ENCODE peak calls at places on chromosomes 11 and 22, in five cellular contexts. One of them, this sample, is unnamed.

GRCh38 chr11:67022341-67022933 is 497 bp upstream of the SYT12 start:
- DNase-seq in kidney epithelial cell: peak; percentile 63
- DNase-seq in tibial nerve: no peak
- DNase-seq in CD8-positive, alpha-beta T cell: no peak
- DNase-seq in lower leg skin: peak; percentile 88
- DNase-seq in this sample: peak; percentile 15

GRCh38 chr11:126344291-126344970 is 11.1 kb upstream of the ST3GAL4 start:
- DNase-seq in kidney epithelial cell: no peak
- DNase-seq in tibial nerve: no peak
- DNase-seq in CD8-positive, alpha-beta T cell: no peak
- DNase-seq in lower leg skin: no peak
- DNase-seq in this sample: no peak

GRCh38 chr11:10876168-10876567 is 18.3 kb upstream of the ZBED5 start:
- DNase-seq in kidney epithelial cell: no peak
- DNase-seq in tibial nerve: no peak
- DNase-seq in CD8-positive, alpha-beta T cell: no peak
- DNase-seq in lower leg skin: no peak
- DNase-seq in this sample: no peak

GRCh38 chr22:50078761-50079160 is 6.5 kb downstream of the MLC1 start:
- DNase-seq in kidney epithelial cell: no peak
- DNase-seq in tibial nerve: no peak
- DNase-seq in CD8-positive, alpha-beta T cell: no peak
- DNase-seq in lower leg skin: no peak
- DNase-seq in this sample: no peak

GRCh38 chr11:1453611-1454386 is 32.8 kb downstream of the MOB2 start:
- DNase-seq in kidney epithelial cell: no peak
- DNase-seq in tibial nerve: no peak
- DNase-seq in CD8-positive, alpha-beta T cell: no peak
- DNase-seq in lower leg skin: no peak
- DNase-seq in this sample: no peak

GRCh38 chr11:28448186-28448585 is 340.0 kb downstream of the METTL15 start:
- DNase-seq in kidney epithelial cell: no peak
- DNase-seq in tibial nerve: no peak
- DNase-seq in CD8-positive, alpha-beta T cell: no peak
- DNase-seq in lower leg skin: no peak
- DNase-seq in this sample: no peak

GRCh38 chr11:48037709-48038468 is 57.5 kb downstream of the PTPRJ start:
- DNase-seq in kidney epithelial cell: no peak
- DNase-seq in tibial nerve: no peak
- DNase-seq in CD8-positive, alpha-beta T cell: no peak
- DNase-seq in lower leg skin: no peak
- DNase-seq in this sample: no peak

GRCh38 chr22:39068033-39068785 is 8.9 kb upstream of the APOBEC3G start:
- DNase-seq in kidney epithelial cell: no peak
- DNase-seq in tibial nerve: no peak
- DNase-seq in CD8-positive, alpha-beta T cell: no peak
- DNase-seq in lower leg skin: no peak
- DNase-seq in this sample: no peak

GRCh38 chr22:20384865-20385264 is 9.1 kb upstream of the ZNF74 start:
- DNase-seq in kidney epithelial cell: no peak
- DNase-seq in tibial nerve: no peak
- DNase-seq in CD8-positive, alpha-beta T cell: no peak
- DNase-seq in lower leg skin: no peak
- DNase-seq in this sample: no peak

GRCh38 chr11:13465909-13466371 is 2.9 kb upstream of the BTBD10 start:
- DNase-seq in kidney epithelial cell: no peak
- DNase-seq in tibial nerve: no peak
- DNase-seq in CD8-positive, alpha-beta T cell: no peak
- DNase-seq in lower leg skin: no peak
- DNase-seq in this sample: no peak

GRCh38 chr11:58068640-58069039 is 37.9 kb downstream of the OR6Q1 start:
- DNase-seq in kidney epithelial cell: no peak
- DNase-seq in tibial nerve: no peak
- DNase-seq in CD8-positive, alpha-beta T cell: no peak
- DNase-seq in lower leg skin: no peak
- DNase-seq in this sample: no peak

GRCh38 chr11:45333506-45333971 is 47.4 kb upstream of the SYT13 start:
- DNase-seq in kidney epithelial cell: no peak
- DNase-seq in tibial nerve: no peak
- DNase-seq in CD8-positive, alpha-beta T cell: no peak
- DNase-seq in lower leg skin: no peak
- DNase-seq in this sample: no peak

GRCh38 chr22:26837784-26838520 is 180.6 kb downstream of the MIAT start:
- DNase-seq in kidney epithelial cell: no peak
- DNase-seq in tibial nerve: no peak
- DNase-seq in CD8-positive, alpha-beta T cell: no peak
- DNase-seq in lower leg skin: no peak
- DNase-seq in this sample: no peak

GRCh38 chr11:74570266-74571061 is 21.9 kb upstream of the POLD3 start:
- DNase-seq in kidney epithelial cell: no peak
- DNase-seq in tibial nerve: no peak
- DNase-seq in CD8-positive, alpha-beta T cell: no peak
- DNase-seq in lower leg skin: no peak
- DNase-seq in this sample: no peak

GRCh38 chr11:74681686-74682651 is 49.3 kb downstream of the CHRDL2 start:
- DNase-seq in kidney epithelial cell: no peak
- DNase-seq in tibial nerve: no peak
- DNase-seq in CD8-positive, alpha-beta T cell: no peak
- DNase-seq in lower leg skin: peak; percentile 77
- DNase-seq in this sample: no peak

GRCh38 chr11:125319649-125320048 is 155.1 kb downstream of the PKNOX2 start:
- DNase-seq in kidney epithelial cell: no peak
- DNase-seq in tibial nerve: no peak
- DNase-seq in CD8-positive, alpha-beta T cell: no peak
- DNase-seq in lower leg skin: peak; percentile 29
- DNase-seq in this sample: no peak

GRCh38 chr22:50714150-50714549 is 23.9 kb upstream of the ACR start:
- DNase-seq in kidney epithelial cell: no peak
- DNase-seq in tibial nerve: no peak
- DNase-seq in CD8-positive, alpha-beta T cell: no peak
- DNase-seq in lower leg skin: no peak
- DNase-seq in this sample: no peak

GRCh38 chr11:3092603-3093141 is 35.4 kb upstream of the CARS1 start:
- DNase-seq in kidney epithelial cell: no peak
- DNase-seq in tibial nerve: no peak
- DNase-seq in CD8-positive, alpha-beta T cell: no peak
- DNase-seq in lower leg skin: peak; percentile 84
- DNase-seq in this sample: no peak

GRCh38 chr22:42397332-42398246 is 34.6 kb downstream of the NFAM1 start:
- DNase-seq in kidney epithelial cell: no peak
- DNase-seq in tibial nerve: no peak
- DNase-seq in CD8-positive, alpha-beta T cell: no peak
- DNase-seq in lower leg skin: no peak
- DNase-seq in this sample: no peak

GRCh38 chr11:96090711-96091110 is 166.8 kb upstream of the MTMR2 start:
- DNase-seq in kidney epithelial cell: no peak
- DNase-seq in tibial nerve: no peak
- DNase-seq in CD8-positive, alpha-beta T cell: no peak
- DNase-seq in lower leg skin: no peak
- DNase-seq in this sample: peak; percentile 57

GRCh38 chr11:33987975-33988580 is 63.5 kb upstream of the CAPRIN1 start:
- DNase-seq in kidney epithelial cell: peak; percentile 34
- DNase-seq in tibial nerve: peak; percentile 35
- DNase-seq in CD8-positive, alpha-beta T cell: peak; percentile 50
- DNase-seq in lower leg skin: peak; percentile 90
- DNase-seq in this sample: peak; percentile 49

GRCh38 chr11:57406337-57406904 is 16.0 kb upstream of the PRG2 start:
- DNase-seq in kidney epithelial cell: peak; percentile 80
- DNase-seq in tibial nerve: no peak
- DNase-seq in CD8-positive, alpha-beta T cell: no peak
- DNase-seq in lower leg skin: no peak
- DNase-seq in this sample: no peak

GRCh38 chr22:37913233-37913721 is 7.2 kb downstream of the MICALL1 start:
- DNase-seq in kidney epithelial cell: no peak
- DNase-seq in tibial nerve: no peak
- DNase-seq in CD8-positive, alpha-beta T cell: no peak
- DNase-seq in lower leg skin: no peak
- DNase-seq in this sample: no peak

GRCh38 chr22:27113211-27114030 is 456.0 kb downstream of the MIAT start:
- DNase-seq in kidney epithelial cell: peak; percentile 93
- DNase-seq in tibial nerve: peak; percentile 39
- DNase-seq in CD8-positive, alpha-beta T cell: no peak
- DNase-seq in lower leg skin: peak; percentile 92
- DNase-seq in this sample: no peak

GRCh38 chr22:35883028-35883620 is 145.5 kb downstream of the RBFOX2 start:
- DNase-seq in kidney epithelial cell: no peak
- DNase-seq in tibial nerve: no peak
- DNase-seq in CD8-positive, alpha-beta T cell: no peak
- DNase-seq in lower leg skin: no peak
- DNase-seq in this sample: no peak

GRCh38 chr11:64947202-64947814 is 11.6 kb upstream of the GPHA2 start:
- DNase-seq in kidney epithelial cell: no peak
- DNase-seq in tibial nerve: no peak
- DNase-seq in CD8-positive, alpha-beta T cell: no peak
- DNase-seq in lower leg skin: no peak
- DNase-seq in this sample: no peak

GRCh38 chr11:12817681-12818332 is 143.6 kb downstream of the TEAD1 start:
- DNase-seq in kidney epithelial cell: no peak
- DNase-seq in tibial nerve: no peak
- DNase-seq in CD8-positive, alpha-beta T cell: no peak
- DNase-seq in lower leg skin: no peak
- DNase-seq in this sample: no peak

GRCh38 chr11:134332189-134332631 is 422 bp downstream of the GLB1L2 start:
- DNase-seq in kidney epithelial cell: no peak
- DNase-seq in tibial nerve: no peak
- DNase-seq in CD8-positive, alpha-beta T cell: no peak
- DNase-seq in lower leg skin: peak; percentile 81
- DNase-seq in this sample: no peak

DNA sequence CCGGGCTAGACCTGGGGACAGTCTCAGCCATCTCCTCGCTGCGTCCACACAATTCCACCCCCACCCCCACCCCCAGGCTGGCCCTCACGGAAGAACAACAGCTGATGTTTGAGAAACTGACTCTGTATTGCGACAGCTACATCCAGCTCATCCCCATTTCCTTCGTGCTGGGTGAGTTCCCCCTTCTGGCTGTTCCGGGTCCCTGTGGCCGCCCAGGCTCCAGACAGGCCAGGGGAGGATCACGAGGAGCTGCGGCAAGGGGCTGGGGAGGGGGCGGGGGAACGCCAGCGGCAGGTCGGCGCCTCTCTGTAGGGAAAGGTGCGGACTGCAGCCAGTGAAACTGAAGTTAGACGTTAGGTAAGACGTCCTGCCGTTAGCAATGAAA is 4.9 kb downstream of the BEST1 start:
- DNase-seq in kidney epithelial cell: no peak
- DNase-seq in tibial nerve: no peak
- DNase-seq in CD8-positive, alpha-beta T cell: no peak
- DNase-seq in lower leg skin: peak; percentile 93
- DNase-seq in this sample: no peak
- TF ChIP-seq CTCF in kidney epithelial cell: no peak
- TF ChIP-seq CTCF in tibial nerve: peak; percentile 30
- TF ChIP-seq CTCF in CD8-positive, alpha-beta T cell: no peak
- TF ChIP-seq CTCF in lower leg skin: no peak
- TF ChIP-seq CTCF in this sample: peak; percentile 31

DNA sequence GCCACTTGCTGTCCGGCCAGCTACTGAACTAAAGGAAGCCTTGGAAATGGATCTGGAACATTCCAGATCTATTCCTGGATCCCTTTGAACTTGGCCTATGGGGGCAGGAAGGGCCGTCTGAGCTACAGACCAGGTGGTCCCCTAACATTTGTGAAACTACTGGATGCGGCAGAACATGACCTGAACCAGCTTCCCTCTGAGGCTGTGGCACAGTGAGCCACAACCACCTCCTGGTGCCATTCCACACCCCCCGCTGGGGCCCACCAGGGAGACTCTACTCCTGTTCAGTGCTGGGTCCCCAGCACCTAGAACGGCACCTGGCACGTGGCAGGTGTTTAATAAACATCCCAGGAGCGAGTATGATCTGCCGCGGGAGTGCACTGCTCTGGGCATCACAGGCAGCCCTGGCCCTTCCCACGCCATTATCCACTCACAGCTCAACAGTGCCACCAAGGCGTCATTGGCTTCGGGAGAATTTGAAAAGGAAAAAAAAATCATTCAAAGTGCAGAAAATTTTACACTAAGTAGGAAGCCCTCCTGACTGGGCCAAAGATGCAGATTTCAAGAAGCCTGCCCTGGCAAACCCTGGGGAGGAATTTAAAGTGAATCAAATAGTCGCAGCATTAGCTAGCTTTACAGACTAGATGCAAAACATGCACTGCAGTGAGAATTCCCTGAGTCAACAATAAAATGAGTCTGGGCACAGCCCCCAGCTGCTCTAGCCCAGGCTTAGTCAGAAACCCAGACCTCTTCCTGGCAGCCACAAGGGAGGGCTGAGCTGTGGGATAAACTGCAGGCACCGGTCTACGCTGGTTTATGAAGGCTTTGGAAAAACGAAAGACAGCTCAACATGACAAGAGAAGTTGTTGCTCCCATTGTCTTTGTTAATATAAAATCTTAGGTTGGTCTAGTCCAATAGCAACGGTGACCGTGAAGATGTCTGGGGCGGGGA is 14.3 kb upstream of the EFCAB6 start:
- DNase-seq in kidney epithelial cell: peak; percentile 44
- DNase-seq in tibial nerve: no peak
- DNase-seq in CD8-positive, alpha-beta T cell: no peak
- DNase-seq in lower leg skin: peak; percentile 83
- DNase-seq in this sample: no peak
- TF ChIP-seq CTCF in kidney epithelial cell: peak; percentile 52
- TF ChIP-seq CTCF in tibial nerve: peak; percentile 40
- TF ChIP-seq CTCF in CD8-positive, alpha-beta T cell: no peak
- TF ChIP-seq CTCF in lower leg skin: no peak
- TF ChIP-seq CTCF in this sample: peak; percentile 37

GRCh38 chr11:68380786-68381622 is 68.6 kb downstream of the LRP5 start:
- DNase-seq in kidney epithelial cell: no peak
- DNase-seq in tibial nerve: no peak
- DNase-seq in CD8-positive, alpha-beta T cell: no peak
- DNase-seq in lower leg skin: no peak
- DNase-seq in this sample: no peak
- TF ChIP-seq CTCF in kidney epithelial cell: no peak
- TF ChIP-seq CTCF in tibial nerve: no peak
- TF ChIP-seq CTCF in CD8-positive, alpha-beta T cell: no peak
- TF ChIP-seq CTCF in lower leg skin: no peak
- TF ChIP-seq CTCF in this sample: no peak

DNA sequence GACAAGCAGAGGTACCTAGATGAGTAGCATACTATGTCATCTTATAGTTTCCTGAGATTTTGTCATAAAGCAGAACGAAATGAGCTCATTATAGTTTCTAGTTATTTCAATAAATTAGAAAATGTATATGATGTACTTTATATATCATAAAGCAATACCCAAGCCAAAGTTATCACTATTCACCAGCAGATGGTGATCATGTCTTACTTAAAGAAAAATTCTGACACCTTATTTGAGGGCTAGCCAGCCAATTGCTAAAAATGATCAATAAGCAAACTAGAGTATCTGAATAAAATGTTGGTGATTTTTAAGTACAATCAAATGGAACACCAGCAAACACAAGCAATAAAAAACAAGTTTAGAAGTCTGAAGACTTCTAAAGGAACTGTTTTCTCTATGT is 44.1 kb downstream of the RSF1 start:
- DNase-seq in kidney epithelial cell: no peak
- DNase-seq in tibial nerve: no peak
- DNase-seq in CD8-positive, alpha-beta T cell: no peak
- DNase-seq in lower leg skin: no peak
- DNase-seq in this sample: no peak
- TF ChIP-seq CTCF in kidney epithelial cell: no peak
- TF ChIP-seq CTCF in tibial nerve: no peak
- TF ChIP-seq CTCF in CD8-positive, alpha-beta T cell: peak; percentile 59
- TF ChIP-seq CTCF in lower leg skin: no peak
- TF ChIP-seq CTCF in this sample: peak; percentile 46